ENCODE peak calls at places on chromosomes 13 and 19, in nine cellular contexts. H, N, S, W, T, A, Y, F and Q are unnamed samples.

GRCh38 chr13:41631296-41631965 is 174.1 kb downstream of the RGCC start:
- DNase-seq in T (no peak), N (no peak), W (no peak), F (no peak), S (no peak), H (no peak), A (no peak), Y (no peak), Q (no peak)

GRCh38 chr13:31476266-31476665 is 263.1 kb upstream of the RXFP2 start:
- DNase-seq in T (no peak), H (no peak), W (no peak), A (peak), F (no peak), N (no peak), S (no peak), Y (no peak), Q (no peak)

GRCh38 chr19:720691-721160 is 12.0 kb downstream of the PALM start:
- DNase-seq in S (no peak), N (no peak), W (no peak), F (peak), T (no peak), H (no peak), A (no peak), Y (no peak), Q (no peak)

GRCh38 chr13:51451467-51452390 is 1.1 kb downstream of the INTS6 start:
- DNase-seq in N (peak), T (peak), F (peak), Y (peak), W (peak), S (peak), H (peak), A (peak), Q (peak)

GRCh38 chr13:87153371-87153770 is 517.8 kb upstream of the SLITRK5 start:
- DNase-seq in A (no peak), F (no peak), W (no peak), Y (no peak), S (no peak), N (no peak), H (no peak), T (no peak), Q (no peak)

GRCh38 chr13:50220938-50221337 is 205.7 kb downstream of the KCNRG start:
- DNase-seq in H (no peak), A (no peak), N (no peak), F (no peak), T (no peak), Y (no peak), W (no peak), S (no peak), Q (no peak)

GRCh38 chr19:29478578-29479565 is 46.9 kb upstream of the VSTM2B start:
- DNase-seq in A (no peak), Y (no peak), H (no peak), W (no peak), S (no peak), F (peak), N (no peak), T (no peak), Q (no peak)

GRCh38 chr19:42252365-42253244 is 2.3 kb downstream of the ERF start:
- DNase-seq in T (peak), N (peak), F (no peak), A (peak), S (peak), H (no peak), W (no peak), Y (peak), Q (no peak)

GRCh38 chr19:32318884-32319520 is 26.4 kb upstream of the ZNF507 start:
- DNase-seq in H (no peak), S (no peak), Y (no peak), F (no peak), N (no peak), W (no peak), A (no peak), T (no peak), Q (no peak)

GRCh38 chr13:25886438-25887214 is 165.2 kb downstream of the SHISA2 start:
- DNase-seq in H (no peak), T (no peak), S (no peak), W (no peak), Y (no peak), A (no peak), F (no peak), N (no peak), Q (no peak)

GRCh38 chr19:15194938-15195337 is 5.9 kb downstream of the NOTCH3 start:
- DNase-seq in S (peak), F (no peak), N (no peak), H (no peak), Y (peak), A (no peak), T (no peak), W (no peak), Q (no peak)

GRCh38 chr13:49859568-49859967 is 67.1 kb upstream of the KPNA3 start:
- DNase-seq in F (no peak), S (no peak), N (peak), Y (no peak), H (peak), T (no peak), W (no peak), A (no peak), Q (no peak)

GRCh38 chr19:35295453-35295791 is 3.5 kb downstream of the MAG start:
- DNase-seq in T (no peak), N (no peak), H (no peak), A (no peak), S (no peak), Y (no peak), F (peak), W (no peak), Q (no peak)

GRCh38 chr19:9934132-9934950 is 2.0 kb downstream of the OLFM2 start:
- DNase-seq in N (peak), F (peak), W (peak), A (peak), S (peak), Y (no peak), T (peak), H (peak), Q (peak)

GRCh38 chr19:45402469-45403070 is 2.3 kb downstream of the PPP1R13L start:
- DNase-seq in A (no peak), F (peak), H (peak), Y (peak), W (peak), S (peak), T (no peak), N (peak), Q (peak)

GRCh38 chr19:1992759-1993260 is 22.7 kb downstream of the BTBD2 start:
- DNase-seq in H (peak), A (no peak), T (no peak), Y (no peak), W (no peak), N (no peak), S (no peak), F (peak), Q (no peak)

GRCh38 chr19:5466072-5466471 is 10.9 kb downstream of the ZNRF4 start:
- DNase-seq in T (no peak), W (no peak), A (no peak), H (no peak), S (no peak), Y (no peak), F (no peak), N (no peak), Q (no peak)

GRCh38 chr13:41785402-41786142 is 175.3 kb downstream of the VWA8 start:
- DNase-seq in T (no peak), S (no peak), Y (no peak), H (no peak), W (no peak), A (no peak), F (no peak), N (no peak), Q (no peak)

GRCh38 chr19:611506-611869 is 21.8 kb downstream of the HCN2 start:
- DNase-seq in F (no peak), A (no peak), W (no peak), H (no peak), Y (no peak), S (no peak), N (no peak), T (no peak), Q (no peak)

GRCh38 chr13:65090191-65090590 is 2139.9 kb downstream of the PCDH9 start:
- DNase-seq in H (no peak), N (no peak), F (no peak), Y (no peak), W (no peak), S (no peak), A (no peak), T (no peak), Q (no peak)

GRCh38 chr13:40401911-40402776 is 264.3 kb downstream of the FOXO1 start:
- DNase-seq in S (peak), H (peak), W (peak), A (peak), F (no peak), Y (peak), T (peak), N (peak), Q (peak)
- H3K27ac ChIP-seq in S (peak), H (peak), W (peak), A (peak), F (peak), Y (peak), T (peak), N (peak), Q (peak)

DNA sequence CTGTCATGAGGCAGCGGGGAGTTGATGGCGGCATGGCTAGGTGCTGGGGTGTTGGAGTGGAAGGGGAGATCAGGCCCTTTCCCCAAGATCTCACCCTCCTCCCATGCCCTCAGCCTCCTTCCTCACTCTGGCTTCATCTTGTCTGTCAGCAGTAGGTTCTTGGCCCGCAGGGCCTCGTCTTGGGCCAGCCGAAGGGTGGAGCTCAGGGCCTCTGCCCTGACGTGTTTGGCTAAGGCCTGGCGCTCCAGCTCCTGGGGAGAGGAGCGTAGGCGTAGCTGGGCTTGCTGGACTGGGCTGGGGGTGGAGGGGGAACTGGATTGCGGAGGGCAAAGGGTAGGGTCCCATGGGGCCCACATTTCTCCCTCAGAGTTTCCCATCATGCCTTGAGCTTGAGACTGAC is 23.2 kb downstream of the TSKS start:
- DNase-seq in N (no peak), W (no peak), H (no peak), A (no peak), F (no peak), Y (no peak), S (no peak), T (no peak), Q (no peak)
- TF ChIP-seq POLR2A in N (no peak), W (no peak), H (no peak), A (no peak), F (no peak), Y (no peak), S (no peak), T (no peak), Q (no peak)

GRCh38 chr19:7488736-7489353 is at the start of gene PEX11G:
- DNase-seq in T (peak), N (peak), A (peak), F (peak), S (peak), Y (peak), H (peak), W (peak), Q (peak)

GRCh38 chr19:7492142-7493055 is 3.6 kb upstream of the PEX11G start:
- DNase-seq in Y (no peak), A (no peak), N (no peak), H (no peak), S (no peak), T (no peak), F (no peak), W (no peak), Q (no peak)

GRCh38 chr19:7497292-7497691 is 8.5 kb upstream of the PEX11G start:
- DNase-seq in Y (no peak), S (no peak), T (no peak), H (no peak), W (no peak), F (no peak), A (no peak), N (no peak), Q (no peak)

GRCh38 chr19:7489609-7490044 is 792 bp upstream of the PEX11G start:
- DNase-seq in N (no peak), W (no peak), Y (no peak), F (no peak), S (no peak), T (no peak), A (no peak), H (peak), Q (no peak)

DNA sequence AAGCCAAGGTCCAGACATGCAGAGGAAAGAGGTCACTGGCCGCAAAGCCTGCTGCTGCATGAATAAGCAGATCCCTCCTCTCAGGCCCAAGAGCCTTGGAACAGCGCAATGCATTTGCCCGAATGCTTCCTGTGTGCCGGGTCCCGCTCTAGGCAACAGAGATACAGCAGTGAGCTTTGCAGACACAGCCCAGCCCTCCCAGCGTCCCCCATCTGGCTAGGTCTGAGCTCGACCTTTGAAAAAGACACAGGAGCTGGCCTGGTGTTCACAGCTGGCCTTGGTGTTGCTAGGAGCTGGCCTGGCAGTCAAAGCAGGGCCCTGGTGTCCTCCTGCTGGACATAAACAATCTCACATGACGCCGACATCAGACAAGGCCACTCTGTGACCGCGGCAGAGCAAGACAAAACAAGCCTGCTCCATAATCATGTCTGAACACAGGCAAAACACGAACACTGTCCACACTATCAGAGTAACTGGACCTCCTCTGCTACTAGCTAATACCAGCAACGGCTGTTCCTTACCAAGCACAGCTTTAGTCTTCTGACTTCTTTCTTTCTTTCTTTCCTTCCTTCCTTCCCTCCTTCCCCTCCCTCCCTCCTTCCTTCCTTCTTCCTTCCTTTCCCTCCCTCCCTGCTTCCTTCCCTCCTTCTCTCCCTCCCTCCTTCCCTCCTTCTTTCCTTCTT is 5.7 kb upstream of the PEX11G start:
- DNase-seq in W (peak), T (no peak), N (peak), A (no peak), F (no peak), S (peak), H (no peak), Y (peak), Q (peak)
- TF ChIP-seq CTCF in W (no peak), T (no peak), N (peak), A (no peak), F (peak), S (no peak), H (no peak), Y (peak), Q (no peak)

GRCh38 chr19:48780684-48781391 is 25.5 kb downstream of the FGF21 start:
- DNase-seq in T (no peak), S (no peak), W (peak), N (no peak), F (no peak), A (peak), H (no peak), Y (no peak), Q (no peak)
- H3K27ac ChIP-seq in T (peak), S (peak), W (peak), N (peak), F (peak), A (peak), H (peak), Y (peak), Q (no peak)

DNA sequence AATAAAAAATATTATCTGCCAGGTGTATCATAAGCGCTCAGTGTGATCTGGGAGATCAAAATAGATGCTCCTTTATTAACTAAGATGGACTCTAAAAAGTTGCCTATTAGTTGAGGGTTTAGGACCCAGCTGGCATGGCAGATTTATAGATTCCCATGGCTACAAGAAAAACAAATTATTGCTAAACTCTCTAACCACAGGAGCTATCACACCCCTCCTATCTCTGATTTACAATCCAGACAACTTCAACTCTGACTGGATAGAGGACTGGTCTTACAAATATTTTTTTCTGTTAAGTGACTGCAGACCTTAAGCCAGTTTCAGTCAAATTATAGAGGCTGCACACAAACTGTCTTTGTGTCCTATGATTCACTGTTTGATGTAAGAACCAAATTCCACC is 45.4 kb upstream of the MYCBP2 start:
- DNase-seq in H (no peak), W (no peak), T (no peak), A (no peak), Y (no peak), S (no peak), F (no peak), N (no peak), Q (no peak)
- TF ChIP-seq POLR2A in H (no peak), W (no peak), T (no peak), A (no peak), Y (no peak), S (no peak), F (no peak), N (no peak), Q (no peak)

GRCh38 chr19:38543807-38544568 is 73.8 kb downstream of the MAP4K1 start:
- DNase-seq in H (peak), Y (peak), W (peak), T (no peak), F (no peak), S (peak), A (peak), N (peak), Q (no peak)
- TF ChIP-seq CTCF in H (peak), Y (no peak), W (peak), T (no peak), F (peak), S (no peak), A (peak), N (peak), Q (peak)

DNA sequence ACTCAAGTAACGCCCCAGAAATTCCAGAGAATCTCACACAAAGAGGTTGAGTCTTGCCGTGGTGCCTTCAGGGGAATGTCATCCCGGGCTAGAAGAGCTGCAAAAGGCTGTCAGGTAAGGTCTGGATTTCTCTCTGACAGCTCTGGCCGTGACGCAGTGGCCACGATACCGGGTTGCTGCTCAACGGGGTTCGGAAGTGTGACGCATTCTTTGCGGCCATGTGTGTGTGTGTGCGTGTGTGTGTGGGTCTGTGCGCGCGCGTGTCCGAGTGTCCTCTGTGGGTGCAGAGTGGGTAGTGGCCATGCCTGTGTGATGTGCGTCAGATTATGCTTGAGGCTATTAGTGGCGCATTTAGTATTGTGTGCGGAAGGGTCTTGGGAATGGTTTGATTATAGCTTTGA is 306 bp downstream of the ZNF540 start:
- DNase-seq in W (peak), T (peak), N (peak), A (peak), H (peak), F (peak), S (peak), Y (peak), Q (peak)
- H3K27ac ChIP-seq in W (peak), T (peak), N (peak), A (peak), H (peak), F (peak), S (peak), Y (peak), Q (peak)

DNA sequence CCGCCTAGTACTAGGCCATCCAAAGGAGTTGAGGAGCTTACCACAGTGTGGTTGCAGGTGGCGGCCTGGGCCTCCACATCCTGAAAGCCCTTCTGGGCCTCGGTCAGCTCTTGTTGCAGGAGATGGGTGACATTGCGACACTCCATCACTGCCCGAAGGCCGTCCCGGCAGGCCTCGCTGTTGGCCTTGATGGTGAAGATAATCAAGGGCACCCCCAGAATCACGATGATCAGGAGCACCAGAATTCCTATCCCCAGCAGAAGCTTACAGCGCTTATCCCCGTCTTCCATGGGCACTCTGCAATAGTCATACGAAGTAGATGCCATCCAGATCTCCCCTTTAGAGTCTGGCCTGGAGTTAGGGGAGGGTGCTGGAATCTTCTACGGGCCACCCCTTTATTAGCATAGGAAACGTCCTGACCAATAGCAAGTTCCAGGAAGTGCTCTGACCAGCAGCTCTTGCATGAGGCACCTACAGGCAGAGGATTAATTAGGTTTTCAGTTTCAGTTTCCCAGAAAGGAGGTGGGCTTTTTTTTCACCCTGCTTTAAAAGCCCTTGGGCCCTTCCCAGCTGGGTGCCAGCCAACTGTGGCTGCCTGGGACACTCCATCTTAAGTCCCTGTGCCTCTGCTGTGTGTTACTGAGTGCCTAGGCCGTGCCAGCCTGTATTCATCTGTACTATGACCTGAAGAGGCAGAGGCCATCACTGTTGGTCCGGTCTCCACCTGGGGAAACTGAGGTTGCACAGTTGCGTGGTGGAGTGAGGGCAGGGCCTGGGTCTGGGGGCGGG is at the start of gene BST2:
- DNase-seq in T (peak), A (peak), W (peak), F (peak), S (peak), H (peak), Y (peak), N (peak), Q (peak)
- TF ChIP-seq POLR2A in T (no peak), A (peak), W (no peak), F (no peak), S (peak), H (peak), Y (no peak), N (peak), Q (peak)

GRCh38 chr19:21256722-21257121 is 72.5 kb downstream of the ZNF708 start:
- DNase-seq in T (no peak), F (no peak), W (no peak), A (no peak), S (no peak), Y (no peak), N (no peak), H (no peak), Q (no peak)
- TF ChIP-seq CTCF in T (no peak), F (peak), W (peak), A (no peak), S (no peak), Y (peak), N (no peak), H (no peak), Q (peak)

GRCh38 chr19:10962863-10963262 is 2.0 kb downstream of the SMARCA4 start:
- DNase-seq in N (no peak), F (no peak), H (no peak), A (no peak), W (no peak), S (no peak), T (no peak), Y (no peak), Q (no peak)
- H3K27ac ChIP-seq in N (no peak), F (peak), H (no peak), A (no peak), W (peak), S (no peak), T (no peak), Y (peak), Q (no peak)